ENCODE peak calls at places on chromosomes 6 and 20, in four cellular contexts. P, N, T and K are unnamed samples.

GRCh38 chr6:130647221-130647620 is 180.0 kb upstream of the SMLR1 start:
- DNase-seq in P (no peak), N (no peak), T (no peak), K (peak)

GRCh38 chr20:57749131-57749690 is 39.4 kb upstream of the PMEPA1 start:
- DNase-seq in P (no peak), N (no peak), T (no peak), K (no peak)

GRCh38 chr20:35267092-35267491 is 10.8 kb downstream of the MMP24OS start:
- DNase-seq in P (no peak), N (no peak), T (no peak), K (no peak)

GRCh38 chr20:19181552-19181951 is 30.9 kb upstream of the SLC24A3 start:
- DNase-seq in P (no peak), N (no peak), T (peak), K (no peak)

GRCh38 chr6:42071881-42072583 is 21.7 kb downstream of the TAF8 start:
- DNase-seq in P (no peak), N (no peak), T (no peak), K (no peak)

GRCh38 chr6:127069659-127070279 is 48.7 kb upstream of the RSPO3 start:
- DNase-seq in P (peak), N (no peak), T (peak), K (peak)

GRCh38 chr6:134035823-134036296 is 16.6 kb downstream of the SLC2A12 start:
- DNase-seq in P (peak), N (no peak), T (peak), K (peak)

GRCh38 chr6:76852776-76853175 is 610.5 kb downstream of the HTR1B start:
- DNase-seq in P (peak), N (no peak), T (peak), K (peak)

GRCh38 chr20:63858393-63859165 is 2.7 kb upstream of the ABHD16B start:
- DNase-seq in P (peak), N (no peak), T (peak), K (peak)

GRCh38 chr6:136586295-136586694 is 36.1 kb upstream of the MAP7 start:
- DNase-seq in P (peak), N (no peak), T (peak), K (peak)

GRCh38 chr20:38290829-38291581 is 13.0 kb upstream of the BPI start:
- DNase-seq in P (peak), N (no peak), T (peak), K (peak)

GRCh38 chr6:166739655-166740318 is 112.7 kb upstream of the RPS6KA2 start:
- DNase-seq in P (no peak), N (no peak), T (no peak), K (no peak)

GRCh38 chr6:111482959-111483735 is at the start of gene REV3L:
- DNase-seq in P (peak), N (peak), T (peak), K (peak)

GRCh38 chr20:16145919-16146318 is 427.3 kb downstream of the KIF16B start:
- DNase-seq in P (no peak), N (no peak), T (no peak), K (no peak)

GRCh38 chr6:132964101-132964867 is 149.9 kb downstream of the RPS12 start:
- DNase-seq in P (peak), N (no peak), T (peak), K (peak)

GRCh38 chr6:3499603-3500002 is 42.8 kb upstream of the SLC22A23 start:
- DNase-seq in P (no peak), N (no peak), T (no peak), K (no peak)

GRCh38 chr6:11386323-11386722 is 151.2 kb upstream of the TMEM170B start:
- DNase-seq in P (no peak), N (no peak), T (no peak), K (no peak)

GRCh38 chr6:128508588-128509296 is 11.7 kb downstream of the PTPRK start:
- DNase-seq in P (peak), N (no peak), T (peak), K (peak)

GRCh38 chr20:32110173-32110704 is 725 bp downstream of the TM9SF4 start:
- DNase-seq in P (no peak), N (no peak), T (no peak), K (no peak)

GRCh38 chr6:13288969-13289391 is 39.4 kb downstream of the TBC1D7 start:
- DNase-seq in P (no peak), N (no peak), T (no peak), K (no peak)

GRCh38 chr6:134908906-134909516 is 40.9 kb downstream of the ALDH8A1 start:
- DNase-seq in P (peak), N (peak), T (peak), K (peak)

GRCh38 chr20:45419188-45420091 is 3.5 kb downstream of the PIGT start:
- DNase-seq in P (peak), N (peak), T (peak), K (peak)

GRCh38 chr20:60365063-60365640 is 406.9 kb downstream of the CDH26 start:
- DNase-seq in P (no peak), N (no peak), T (no peak), K (no peak)
- TF ChIP-seq CTCF in P (no peak), N (no peak), T (no peak), K (peak)

DNA sequence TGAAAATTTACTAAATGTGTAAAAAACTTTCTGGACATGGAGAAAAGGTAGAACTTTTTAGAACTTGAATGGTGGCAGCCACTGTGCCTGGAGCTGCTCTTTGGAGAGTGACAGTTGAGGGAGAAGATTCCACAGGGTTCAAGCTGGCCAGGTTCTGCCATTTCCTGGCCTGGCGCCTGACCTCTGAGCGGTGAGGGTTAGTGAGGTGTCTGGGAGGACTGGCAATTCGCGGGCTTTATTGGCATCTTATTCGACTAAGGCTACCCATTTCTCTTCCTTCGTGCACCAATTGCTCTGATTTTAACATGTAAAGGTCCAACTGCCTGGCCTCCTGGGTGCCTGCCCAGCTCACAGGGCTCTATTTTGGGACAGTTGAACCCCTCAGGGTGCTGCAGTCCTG is 2.4 kb downstream of the SNAI1 start:
- DNase-seq in P (no peak), N (no peak), T (peak), K (no peak)
- H3K4me3 ChIP-seq in P (peak), N (no peak), T (peak), K (peak)

DNA sequence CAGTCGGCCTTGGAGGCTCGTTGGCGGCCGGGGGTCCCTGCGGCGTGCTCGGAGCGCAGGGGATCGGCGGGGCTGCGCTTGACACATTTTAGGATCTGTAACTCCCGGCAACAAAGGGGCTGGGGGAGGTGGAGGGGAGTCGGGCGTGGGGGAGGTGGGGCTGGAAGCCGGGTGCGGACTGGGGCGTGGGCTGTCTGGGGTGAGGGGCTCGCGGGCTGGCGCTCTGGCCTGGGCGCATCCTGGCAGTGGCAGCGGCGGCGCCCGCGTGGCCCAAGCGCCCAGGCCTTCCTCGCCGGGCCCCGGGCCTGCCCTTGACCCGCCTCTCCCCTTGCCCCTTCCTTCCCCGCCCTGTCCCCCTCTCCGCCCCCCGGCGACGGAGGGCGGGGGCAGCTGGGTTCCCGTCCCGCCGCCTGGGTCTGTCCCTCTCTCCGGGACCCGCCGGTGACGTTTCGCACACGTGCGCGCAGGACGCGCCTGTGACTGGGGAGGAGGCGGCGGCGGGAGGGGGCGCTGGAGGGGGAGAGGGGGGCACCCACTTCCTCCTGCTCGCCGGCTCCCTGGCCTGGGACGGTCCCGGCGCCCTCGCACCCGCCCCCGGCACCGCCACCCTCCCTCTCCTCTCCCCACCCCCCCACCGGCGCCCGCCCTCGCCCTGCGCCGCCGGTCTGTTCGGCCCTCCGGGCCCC is 1.5 kb downstream of the E2F3 start:
- DNase-seq in P (peak), N (peak), T (peak), K (peak)
- TF ChIP-seq CTCF in P (no peak), N (no peak), T (no peak), K (no peak)

DNA sequence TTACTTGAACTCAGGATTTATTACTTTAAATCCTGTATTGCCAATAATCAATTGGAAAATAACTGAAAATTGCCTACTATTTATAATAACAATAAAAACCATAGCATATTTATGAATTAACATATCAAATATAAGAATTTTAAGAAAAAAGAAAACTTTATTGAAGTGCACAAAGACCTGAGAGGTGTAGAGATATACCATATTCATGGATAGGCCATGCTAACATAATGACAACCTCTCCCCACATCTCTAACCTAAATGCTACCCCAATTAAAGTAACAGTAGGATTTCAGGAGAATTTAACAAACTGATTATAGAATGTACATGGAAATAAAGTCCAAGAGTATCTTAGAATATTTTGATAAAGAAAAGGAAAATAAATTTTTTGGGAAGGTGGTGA is 5.1 kb upstream of the HLA-DMB start:
- DNase-seq in P (no peak), N (no peak), T (no peak), K (no peak)
- H3K4me3 ChIP-seq in P (no peak), N (no peak), T (no peak), K (no peak)

GRCh38 chr6:32164295-32164694 is at the start of gene EGFL8:
- DNase-seq in P (no peak), N (no peak), T (no peak), K (no peak)
- TF ChIP-seq CTCF in P (no peak), N (no peak), T (no peak), K (no peak)

DNA sequence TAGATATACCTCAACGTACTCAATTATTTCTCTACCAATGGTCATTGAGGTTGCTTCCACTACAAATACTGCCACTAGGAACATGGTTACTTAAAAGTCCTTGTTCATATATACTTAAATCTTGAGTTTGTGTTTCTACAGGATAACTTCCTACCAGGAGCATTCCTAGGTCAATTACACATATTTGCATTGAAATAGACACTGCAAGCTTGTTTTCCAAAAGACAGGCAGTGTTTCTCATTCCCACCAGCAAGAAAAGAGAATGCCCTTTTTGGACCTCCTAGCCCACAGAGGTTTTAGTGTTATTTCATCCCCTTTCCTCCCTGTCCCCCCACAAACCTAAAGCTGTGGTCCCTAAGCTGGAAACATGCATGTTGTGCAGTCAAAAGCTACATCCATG is 177.3 kb downstream of the ID4 start:
- DNase-seq in P (no peak), N (no peak), T (no peak), K (no peak)
- H3K4me3 ChIP-seq in P (no peak), N (no peak), T (no peak), K (no peak)

GRCh38 chr6:147789430-147789947 is 281.0 kb downstream of the SAMD5 start:
- DNase-seq in P (no peak), N (no peak), T (no peak), K (no peak)

GRCh38 chr6:147782302-147782701 is 273.8 kb downstream of the SAMD5 start:
- DNase-seq in P (peak), N (no peak), T (no peak), K (peak)

GRCh38 chr6:147784371-147784770 is 275.9 kb downstream of the SAMD5 start:
- DNase-seq in P (no peak), N (no peak), T (no peak), K (no peak)

GRCh38 chr6:147787407-147787806 is 278.9 kb downstream of the SAMD5 start:
- DNase-seq in P (no peak), N (no peak), T (no peak), K (no peak)
- TF ChIP-seq CTCF in P (no peak), N (no peak), T (no peak), K (no peak)

GRCh38 chr6:168035661-168036616 is 38.5 kb downstream of the KIF25 start:
- DNase-seq in P (peak), N (no peak), T (peak), K (peak)
- H3K4me3 ChIP-seq in P (peak), N (no peak), T (peak), K (peak)

GRCh38 chr6:85593438-85594196 is at the start of gene SNX14:
- DNase-seq in P (peak), N (peak), T (peak), K (peak)
- TF ChIP-seq CTCF in P (no peak), N (peak), T (no peak), K (no peak)